ENCODE peak calls at places on chromosome 20, in ten cellular contexts. R is AG04450, G is tibial artery, E is Panc1, V is fibroblast of pulmonary artery, J is AG04449, N is BE2C, Z is fibroblast of the aortic adventitia, U is OCI-LY7, T is AG10803. L is an unnamed sample.

GRCh38 chr20:12722096-12722495 is 286.7 kb upstream of the SPTLC3 start:
- DNase-seq in R (no peak), Z (no peak), U (no peak), V (no peak), N (no peak), T (no peak), G (no peak), E (no peak), J (no peak), L (no peak)

GRCh38 chr20:34085544-34086040 is 26.5 kb downstream of the EIF2S2 start:
- DNase-seq in E (no peak), R (no peak), V (no peak), G (no peak), N (no peak), U (no peak), T (no peak), J (no peak), Z (no peak), L (no peak)

GRCh38 chr20:52889225-52889624 is 82.9 kb upstream of the TSHZ2 start:
- DNase-seq in Z (peak), V (peak), U (no peak), G (no peak), T (peak), E (no peak), N (no peak), R (no peak), J (no peak), L (no peak)

GRCh38 chr20:61096463-61096862 is 155.6 kb upstream of the CDH4 start:
- DNase-seq in N (no peak), R (no peak), U (no peak), Z (no peak), V (no peak), E (no peak), J (no peak), G (no peak), T (no peak), L (no peak)

GRCh38 chr20:1165941-1166340 is 18.8 kb downstream of the TMEM74B start:
- DNase-seq in E (no peak), U (no peak), T (no peak), N (no peak), J (no peak), G (no peak), Z (no peak), R (no peak), V (no peak), L (no peak)

GRCh38 chr20:34559311-34560140 is 1.0 kb downstream of the MAP1LC3A start:
- DNase-seq in V (no peak), U (no peak), Z (no peak), R (no peak), N (no peak), G (no peak), E (no peak), J (no peak), T (no peak), L (no peak)

GRCh38 chr20:23049201-23049932 is at the start of gene THBD:
- DNase-seq in T (peak), E (no peak), R (no peak), V (peak), G (peak), U (no peak), J (no peak), Z (peak), N (no peak), L (no peak)

GRCh38 chr20:2261105-2261504 is 34.7 kb upstream of the TGM3 start:
- DNase-seq in T (no peak), E (no peak), J (no peak), G (no peak), V (no peak), R (no peak), Z (peak), N (no peak), U (no peak), L (no peak)

GRCh38 chr20:11604339-11604738 is 313.4 kb upstream of the BTBD3 start:
- DNase-seq in E (no peak), Z (no peak), G (no peak), T (no peak), N (no peak), V (no peak), J (no peak), R (no peak), U (no peak), L (no peak)

GRCh38 chr20:22502731-22503191 is 81.6 kb downstream of the FOXA2 start:
- DNase-seq in R (no peak), T (no peak), Z (no peak), V (no peak), G (no peak), E (no peak), N (no peak), J (no peak), U (no peak), L (no peak)

GRCh38 chr20:60206259-60206658 is 248.0 kb downstream of the CDH26 start:
- DNase-seq in Z (peak), J (peak), E (no peak), U (peak), T (peak), N (no peak), G (no peak), R (peak), V (peak), L (no peak)

GRCh38 chr20:18431206-18431605 is 35.6 kb downstream of the DZANK1 start:
- DNase-seq in J (no peak), R (no peak), Z (no peak), E (no peak), G (no peak), U (no peak), T (no peak), N (no peak), V (no peak), L (no peak)

GRCh38 chr20:31608256-31608980 is 3.3 kb downstream of the ID1 start:
- DNase-seq in T (peak), G (peak), Z (peak), N (peak), J (no peak), E (no peak), R (no peak), V (peak), U (no peak), L (no peak)

GRCh38 chr20:50541606-50542041 is 31.4 kb downstream of the PTPN1 start:
- DNase-seq in T (no peak), U (peak), J (no peak), R (no peak), N (no peak), Z (no peak), G (no peak), E (no peak), V (no peak), L (no peak)

GRCh38 chr20:54078296-54078695 is 7.9 kb upstream of the BCAS1 start:
- DNase-seq in Z (no peak), T (no peak), R (no peak), V (no peak), G (no peak), E (no peak), J (no peak), U (peak), N (no peak), L (no peak)

GRCh38 chr20:59911041-59911440 is 22.4 kb downstream of the SYCP2 start:
- DNase-seq in Z (no peak), G (no peak), V (no peak), U (no peak), E (no peak), R (no peak), J (no peak), N (no peak), T (no peak), L (no peak)

GRCh38 chr20:47792021-47792618 is 6.8 kb upstream of the SULF2 start:
- DNase-seq in Z (peak), U (no peak), T (peak), J (peak), E (no peak), V (peak), G (peak), N (peak), R (peak), L (peak)

GRCh38 chr20:53723621-53724020 is 130.0 kb upstream of the ZNF217 start:
- DNase-seq in N (no peak), Z (no peak), U (no peak), J (no peak), R (no peak), E (no peak), T (no peak), V (no peak), G (no peak), L (no peak)

GRCh38 chr20:11015440-11015839 is 341.6 kb upstream of the JAG1 start:
- DNase-seq in V (no peak), E (no peak), R (no peak), Z (no peak), G (no peak), T (no peak), U (no peak), N (no peak), J (no peak), L (no peak)

GRCh38 chr20:1478566-1478965 is 11.9 kb upstream of the NSFL1C start:
- DNase-seq in Z (peak), T (peak), U (no peak), V (peak), E (peak), J (no peak), N (no peak), G (no peak), R (no peak), L (no peak)

GRCh38 chr20:50335105-50335504 is 144.5 kb downstream of the CEBPB start:
- DNase-seq in J (no peak), U (peak), Z (no peak), R (no peak), G (no peak), E (no peak), V (no peak), N (peak), T (peak), L (peak)

GRCh38 chr20:2217857-2218529 is 77.8 kb upstream of the TGM3 start:
- DNase-seq in V (no peak), T (no peak), G (peak), N (no peak), E (no peak), Z (no peak), R (no peak), U (no peak), J (no peak), L (no peak)

GRCh38 chr20:1835126-1835525 is 60.1 kb upstream of the SIRPA start:
- DNase-seq in T (no peak), E (no peak), V (no peak), N (no peak), R (no peak), J (no peak), Z (no peak), U (no peak), G (no peak), L (no peak)

GRCh38 chr20:32189691-32190607 is 17.6 kb downstream of the PLAGL2 start:
- DNase-seq in G (peak), N (peak), E (no peak), Z (peak), R (no peak), T (peak), V (no peak), J (no peak), U (no peak), L (no peak)

GRCh38 chr20:478949-479429 is 16.7 kb upstream of the TBC1D20 start:
- DNase-seq in Z (peak), J (no peak), N (peak), V (peak), U (peak), R (peak), G (no peak), T (peak), E (peak), L (no peak)

GRCh38 chr20:33443006-33443511 is 504 bp downstream of the SNTA1 start:
- DNase-seq in Z (no peak), V (no peak), E (no peak), G (peak), N (peak), R (no peak), U (peak), J (no peak), T (no peak), L (no peak)

GRCh38 chr20:20491110-20491783 is 123.3 kb downstream of the INSM1 start:
- DNase-seq in Z (peak), J (no peak), N (no peak), V (peak), G (no peak), R (no peak), T (peak), E (no peak), U (no peak), L (peak)

GRCh38 chr20:61940976-61941720 is 124.5 kb downstream of the TAF4 start:
- DNase-seq in R (no peak), G (peak), J (no peak), U (no peak), Z (no peak), N (no peak), T (no peak), E (no peak), V (no peak), L (no peak)

GRCh38 chr20:891121-892080 is 24.7 kb downstream of the ANGPT4 start:
- DNase-seq in E (no peak), U (no peak), Z (no peak), V (peak), J (no peak), R (no peak), T (no peak), G (peak), N (no peak), L (no peak)

GRCh38 chr20:58868795-58869194 is 16.3 kb downstream of the GNAS start:
- DNase-seq in R (no peak), T (no peak), G (no peak), N (no peak), J (no peak), Z (no peak), E (no peak), V (no peak), U (no peak), L (no peak)
- TF ChIP-seq CTCF in R (peak), T (peak), G (no peak), N (no peak), J (peak), Z (no peak), E (peak), V (peak), U (peak), L (peak)

DNA sequence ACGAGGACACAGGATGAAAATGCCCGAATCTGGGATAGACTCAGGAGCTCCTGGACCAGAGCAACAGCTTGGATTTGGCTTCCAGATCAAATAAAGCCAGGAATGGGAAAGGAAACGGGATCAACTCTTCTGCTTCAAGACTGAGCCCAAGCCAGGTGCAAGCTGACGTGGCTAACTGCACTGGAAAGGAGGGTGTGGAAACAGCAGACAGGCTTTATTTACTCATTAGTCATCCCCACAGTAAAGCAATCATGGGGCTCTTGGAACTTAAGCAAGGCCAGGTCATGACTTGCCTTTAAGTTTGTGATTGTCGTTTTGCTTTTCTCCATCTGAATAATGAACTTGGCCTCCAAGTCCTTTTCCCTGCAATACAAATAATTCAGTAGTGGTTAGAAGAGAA is 45.2 kb downstream of the KIF16B start:
- DNase-seq in E (peak), Z (peak), N (no peak), V (peak), U (no peak), R (peak), J (peak), T (peak), G (no peak), L (peak)
- H3K4me3 ChIP-seq in E (no peak), Z (no peak), N (no peak), V (no peak), U (no peak), R (no peak), J (no peak), T (no peak), G (no peak), L (no peak)

GRCh38 chr20:51679254-51679921 is 88.8 kb downstream of the ATP9A start:
- DNase-seq in T (no peak), V (no peak), J (no peak), Z (no peak), N (no peak), U (no peak), R (no peak), E (no peak), G (no peak), L (no peak)
- TF ChIP-seq CTCF in T (no peak), V (no peak), J (no peak), Z (no peak), N (no peak), U (no peak), R (no peak), E (no peak), G (no peak), L (no peak)

GRCh38 chr20:9261781-9262180 is 192.9 kb downstream of the PLCB4 start:
- DNase-seq in U (no peak), V (no peak), Z (no peak), T (no peak), E (no peak), N (no peak), J (no peak), R (no peak), G (no peak), L (no peak)
- H3K4me3 ChIP-seq in U (no peak), V (no peak), Z (no peak), T (no peak), E (no peak), N (no peak), J (no peak), R (no peak), G (no peak), L (no peak)

GRCh38 chr20:44494266-44494665 is 18.6 kb downstream of the TTPAL start:
- DNase-seq in J (peak), N (no peak), V (peak), R (peak), E (no peak), Z (peak), G (no peak), T (peak), U (no peak), L (no peak)
- TF ChIP-seq CTCF in J (no peak), N (no peak), V (no peak), R (no peak), E (no peak), Z (no peak), G (no peak), T (no peak), U (no peak), L (no peak)

GRCh38 chr20:63005240-63005861 is 1.4 kb downstream of the BHLHE23 start:
- DNase-seq in G (no peak), J (no peak), N (no peak), T (no peak), Z (no peak), V (no peak), E (no peak), U (no peak), R (no peak), L (no peak)
- H3K4me3 ChIP-seq in G (no peak), J (no peak), N (no peak), T (no peak), Z (no peak), V (no peak), E (no peak), U (no peak), R (no peak), L (no peak)